ENCODE peak calls at places on chromosomes 7 and 10, in ten cellular contexts. X is PC-3; K is transverse colon; L is fibroblast of lung; I is heart right ventricle; Z is DND-41; A is kidney; R is suprapubic skin; G is tibial artery; C is CD8-positive, alpha-beta T cell. S is an unnamed sample. For H3K4me1 and H3K9me3, the result is how much of the 10 kb centered on the place peaks cover.

GRCh38 chr10:25875555-25876165 is 58.4 kb upstream of the MYO3A start:
- DNase-seq in G (peak), R (no peak), Z (peak), X (peak), I (peak), K (peak), L (peak), C (peak), A (no peak), S (no peak)

GRCh38 chr10:22477365-22478287 is 132.3 kb downstream of the SPAG6 start:
- DNase-seq in L (no peak), Z (no peak), K (no peak), C (no peak), X (no peak), G (no peak), A (no peak), I (no peak), R (no peak), S (no peak)

GRCh38 chr10:62248465-62248864 is 20.2 kb downstream of the RTKN2 start:
- DNase-seq in X (peak), A (no peak), K (no peak), I (no peak), Z (no peak), C (no peak), R (no peak), L (peak), G (no peak), S (no peak)

GRCh38 chr7:107847168-107847835 is 43.7 kb upstream of the DLD start:
- DNase-seq in R (no peak), L (no peak), Z (no peak), I (no peak), A (no peak), C (no peak), G (no peak), X (no peak), K (no peak), S (no peak)

GRCh38 chr7:479115-479947 is 40.3 kb downstream of the PDGFA start:
- DNase-seq in K (no peak), L (no peak), I (no peak), Z (no peak), C (no peak), A (peak), X (no peak), G (peak), R (no peak), S (no peak)

GRCh38 chr10:127462643-127463295 is 86.3 kb upstream of the NPS start:
- DNase-seq in A (no peak), K (no peak), Z (no peak), C (no peak), G (no peak), I (no peak), L (no peak), R (no peak), X (no peak), S (no peak)

GRCh38 chr7:129169171-129169643 is 19.2 kb upstream of the SMO start:
- DNase-seq in L (peak), R (no peak), A (peak), K (peak), G (no peak), Z (no peak), I (peak), X (no peak), C (no peak), S (peak)

GRCh38 chr10:71262817-71263216 is 50.4 kb downstream of the UNC5B start:
- DNase-seq in C (no peak), X (no peak), Z (no peak), A (no peak), R (no peak), I (no peak), G (no peak), L (no peak), K (peak), S (peak)

GRCh38 chr7:148950806-148951205 is 66.7 kb upstream of the EZH2 start:
- DNase-seq in G (no peak), I (no peak), K (no peak), C (no peak), A (no peak), Z (no peak), X (no peak), R (no peak), L (no peak), S (no peak)

GRCh38 chr7:20954711-20955641 is 168.3 kb upstream of the SP8 start:
- DNase-seq in X (no peak), C (no peak), L (no peak), G (no peak), I (no peak), K (no peak), Z (no peak), A (no peak), R (no peak), S (no peak)

GRCh38 chr10:101052285-101052684 is 9.5 kb upstream of the KAZALD1 start:
- DNase-seq in G (peak), R (no peak), X (peak), L (peak), A (peak), C (no peak), I (no peak), Z (no peak), K (no peak), S (peak)

GRCh38 chr7:105691029-105691691 is 109.9 kb upstream of the EFCAB10 start:
- DNase-seq in X (peak), G (no peak), K (peak), A (no peak), I (no peak), R (no peak), L (peak), Z (peak), C (peak), S (peak)

GRCh38 chr10:46550076-46550790 is 6.2 kb downstream of the GPRIN2 start:
- DNase-seq in C (no peak), Z (peak), R (peak), L (no peak), G (peak), X (no peak), I (no peak), K (peak), A (peak), S (peak)

GRCh38 chr7:137791947-137792346 is 54.8 kb downstream of the DGKI start:
- DNase-seq in I (no peak), G (no peak), A (no peak), R (no peak), C (no peak), L (no peak), Z (no peak), X (no peak), K (no peak), S (no peak)

GRCh38 chr7:91668217-91668616 is 212.3 kb downstream of the MTERF1 start:
- DNase-seq in X (no peak), Z (no peak), C (no peak), K (no peak), R (no peak), G (no peak), A (no peak), I (no peak), L (no peak), S (no peak)

GRCh38 chr7:46830-47140 is 145.6 kb upstream of the FAM20C start:
- DNase-seq in G (no peak), Z (no peak), R (peak), A (no peak), C (no peak), L (no peak), K (peak), I (no peak), X (no peak), S (peak)

GRCh38 chr10:101507828-101508227 is 80.2 kb downstream of the POLL start:
- DNase-seq in G (no peak), Z (no peak), K (no peak), A (no peak), L (no peak), C (no peak), X (no peak), R (no peak), I (no peak), S (no peak)

GRCh38 chr7:2100278-2101205 is 132.2 kb downstream of the MAD1L1 start:
- DNase-seq in K (no peak), C (no peak), G (no peak), Z (peak), L (no peak), I (no peak), R (no peak), X (peak), A (no peak), S (no peak)

GRCh38 chr10:101301111-101301731 is 52.7 kb upstream of the BTRC start:
- DNase-seq in A (no peak), C (no peak), I (no peak), K (peak), L (peak), R (no peak), G (no peak), Z (peak), X (peak), S (peak)

GRCh38 chr10:49817845-49818244 is 55.7 kb upstream of the OGDHL start:
- DNase-seq in Z (no peak), R (no peak), K (no peak), L (no peak), G (no peak), X (no peak), I (no peak), C (no peak), A (no peak), S (no peak)

GRCh38 chr7:41148521-41148951 is 554.4 kb downstream of the INHBA start:
- DNase-seq in G (no peak), I (no peak), X (peak), K (no peak), C (no peak), L (peak), A (no peak), R (no peak), Z (no peak), S (peak)

GRCh38 chr7:131625817-131626372 is 69.5 kb upstream of the PODXL start:
- DNase-seq in C (no peak), L (peak), I (peak), G (no peak), R (no peak), K (no peak), A (peak), X (peak), Z (no peak), S (peak)

GRCh38 chr7:18475488-18475887 is 20.1 kb upstream of the HDAC9 start:
- DNase-seq in L (no peak), Z (no peak), G (no peak), C (no peak), K (no peak), I (no peak), R (no peak), A (no peak), X (no peak), S (no peak)

GRCh38 chr10:60974463-60975149 is 30.6 kb upstream of the RHOBTB1 start:
- DNase-seq in R (no peak), A (no peak), X (peak), Z (no peak), I (no peak), G (no peak), K (no peak), C (no peak), L (peak), S (no peak)

GRCh38 chr7:1597361-1597760 is 27.5 kb upstream of the PSMG3 start:
- DNase-seq in X (no peak), L (no peak), Z (no peak), I (no peak), A (no peak), R (no peak), K (no peak), G (no peak), C (no peak), S (peak)

GRCh38 chr7:128247108-128247507 is 6.0 kb downstream of the LEP start:
- DNase-seq in Z (no peak), X (no peak), K (no peak), R (no peak), G (no peak), I (no peak), C (no peak), A (no peak), L (no peak), S (no peak)

GRCh38 chr7:148605350-148605749 is 14.8 kb downstream of the C7orf33 start:
- DNase-seq in R (no peak), A (no peak), C (no peak), I (no peak), K (no peak), Z (no peak), L (no peak), X (no peak), G (no peak), S (no peak)

GRCh38 chr10:93070378-93071176 is 3.1 kb upstream of the CYP26A1 start:
- DNase-seq in A (no peak), R (no peak), I (no peak), X (no peak), L (no peak), K (no peak), C (no peak), Z (no peak), G (no peak), S (peak)

GRCh38 chr10:102988404-102989314 is 70.6 kb downstream of the CNNM2 start:
- DNase-seq in C (no peak), I (no peak), Z (no peak), K (no peak), G (no peak), L (peak), X (peak), R (no peak), A (no peak), S (peak)

GRCh38 chr7:18792866-18793595 is 297.5 kb downstream of the HDAC9 start:
- DNase-seq in G (no peak), I (no peak), X (no peak), Z (no peak), L (peak), C (no peak), K (no peak), A (no peak), R (no peak), S (peak)

GRCh38 chr7:73650524-73650923 is 17.1 kb upstream of the VPS37D start:
- DNase-seq in X (no peak), R (no peak), I (no peak), L (no peak), G (no peak), K (no peak), A (peak), C (no peak), Z (no peak), S (no peak)

GRCh38 chr10:38007551-38007950 is 2.9 kb upstream of the ZNF33A start:
- DNase-seq in I (no peak), X (no peak), R (no peak), L (no peak), C (no peak), Z (no peak), G (no peak), K (no peak), A (no peak), S (no peak)

GRCh38 chr10:131885391-131886165 is 15.2 kb upstream of the PPP2R2D start:
- DNase-seq in I (peak), G (peak), R (no peak), C (peak), Z (peak), K (peak), X (peak), L (peak), A (peak), S (peak)
- H3K27ac ChIP-seq in I (no peak), G (no peak), R (no peak), C (no peak), Z (no peak), K (no peak), X (no peak), L (no peak), A (no peak), S (no peak)

DNA sequence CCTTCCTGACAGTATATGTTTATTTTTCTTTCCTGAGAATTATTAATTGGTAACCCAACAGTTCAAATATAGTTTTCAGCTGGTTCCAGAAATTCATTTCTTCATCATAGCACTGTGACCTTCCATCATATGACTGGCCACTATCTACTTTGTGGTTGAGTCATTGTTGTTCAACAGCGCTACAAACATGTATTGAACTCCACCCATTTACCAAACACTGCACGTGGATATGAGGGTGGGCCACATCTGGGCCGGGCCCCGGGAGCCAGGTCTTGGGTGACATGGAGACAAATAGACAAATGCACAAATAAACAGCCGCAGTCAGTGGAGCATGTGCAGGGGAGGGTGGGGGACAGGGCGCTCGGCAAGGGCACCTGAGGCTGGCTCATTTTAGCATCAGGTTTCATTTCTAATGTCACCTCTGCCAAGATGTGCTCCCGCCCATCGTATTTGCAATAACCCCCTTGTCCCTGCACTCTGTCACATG is 24.0 kb upstream of the EEPD1 start:
- DNase-seq in A (peak), Z (no peak), G (peak), K (peak), L (peak), I (no peak), X (peak), C (no peak), R (no peak), S (no peak)
- H3K4me1 ChIP-seq in A (under half), Z (under half), G (under half), K (under half), L (under half), I (under half), X (under half), C (under half), R (half or more), S (under half)

DNA sequence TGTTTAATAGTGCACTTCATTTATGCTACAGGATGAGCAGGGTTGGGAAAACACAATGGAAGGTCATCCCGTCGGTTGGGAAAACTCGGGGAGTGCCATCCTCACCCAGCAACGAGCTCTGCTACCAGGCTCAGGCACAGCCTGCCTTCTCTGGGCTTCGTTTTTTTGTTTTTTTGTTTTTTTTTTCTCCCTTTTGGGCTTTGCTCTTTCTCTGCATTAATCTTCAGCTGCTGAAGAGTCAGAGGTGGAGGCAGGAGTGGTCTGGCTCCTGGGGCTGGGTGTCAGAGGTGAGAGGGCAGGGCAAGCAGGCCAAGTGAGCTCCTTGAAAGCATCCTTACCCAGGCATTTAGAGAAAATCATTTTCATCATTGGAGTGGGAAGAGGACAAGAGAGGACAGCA is 11.5 kb downstream of the ZNF3 start:
- DNase-seq in Z (no peak), I (no peak), K (no peak), G (no peak), A (no peak), R (no peak), L (no peak), X (no peak), C (no peak), S (no peak)
- H3K9me3 ChIP-seq in Z (under half), I (under half), K (under half), G (under half), A (under half), R (under half), L (under half), X (under half), C (under half), S (under half)

GRCh38 chr7:78095549-78095948 is 297.0 kb downstream of the PHTF2 start:
- DNase-seq in I (no peak), G (no peak), C (no peak), K (no peak), X (no peak), R (no peak), A (no peak), L (peak), Z (no peak), S (peak)

GRCh38 chr7:78099715-78100477 is 301.3 kb downstream of the PHTF2 start:
- DNase-seq in G (no peak), X (peak), R (no peak), K (no peak), I (no peak), Z (no peak), L (peak), A (no peak), C (no peak), S (peak)
- H3K27ac ChIP-seq in G (peak), X (no peak), R (no peak), K (no peak), I (no peak), Z (no peak), L (no peak), A (no peak), C (no peak), S (peak)

GRCh38 chr7:116708248-116708647 is 36.3 kb downstream of the MET start:
- DNase-seq in I (no peak), K (no peak), R (no peak), G (no peak), Z (no peak), C (no peak), A (no peak), L (peak), X (no peak), S (no peak)

GRCh38 chr7:116707289-116707688 is 35.3 kb downstream of the MET start:
- DNase-seq in C (no peak), Z (no peak), K (no peak), A (no peak), R (no peak), G (no peak), L (no peak), I (no peak), X (no peak), S (no peak)

GRCh38 chr7:116710764-116711452 is 38.9 kb downstream of the MET start:
- DNase-seq in K (no peak), G (no peak), R (no peak), A (no peak), L (no peak), C (no peak), Z (no peak), I (no peak), X (peak), S (no peak)

GRCh38 chr7:116708861-116709260 is 36.9 kb downstream of the MET start:
- DNase-seq in G (no peak), C (no peak), L (no peak), K (no peak), Z (no peak), R (no peak), I (no peak), X (no peak), A (no peak), S (no peak)

DNA sequence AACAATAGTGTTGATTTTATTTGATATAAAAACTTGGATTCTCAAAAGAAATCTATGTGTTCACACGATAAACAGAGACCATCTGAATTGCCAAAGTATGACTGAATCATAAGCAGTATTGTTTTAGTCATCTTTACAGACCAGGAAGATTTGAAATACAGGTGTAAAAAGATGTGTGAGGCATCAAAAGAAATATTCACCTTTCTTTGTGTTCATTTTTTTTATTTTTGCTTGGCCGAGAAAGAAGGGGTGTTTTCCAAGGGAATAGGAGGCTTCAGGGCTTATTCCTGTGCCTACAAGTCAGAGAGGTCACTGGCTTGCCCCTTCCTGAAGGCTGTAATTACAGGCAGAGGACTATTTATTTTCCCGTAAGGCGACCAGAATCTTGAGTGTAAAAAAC is 37.3 kb downstream of the MET start:
- DNase-seq in Z (no peak), X (no peak), I (no peak), R (no peak), A (no peak), L (no peak), K (no peak), G (no peak), C (no peak), S (no peak)
- H3K4me1 ChIP-seq in Z (under half), X (half or more), I (under half), R (under half), A (under half), L (under half), K (under half), G (under half), C (under half), S (half or more)

GRCh38 chr7:57399251-57399940 is 50.6 kb upstream of the ZNF716 start:
- DNase-seq in I (no peak), G (no peak), C (no peak), L (no peak), X (no peak), A (peak), K (no peak), R (no peak), Z (no peak), S (no peak)

GRCh38 chr7:57403601-57404342 is 46.2 kb upstream of the ZNF716 start:
- DNase-seq in G (peak), C (no peak), X (peak), Z (no peak), A (peak), I (peak), L (no peak), K (no peak), R (no peak), S (no peak)

GRCh38 chr7:57398548-57398947 is 51.4 kb upstream of the ZNF716 start:
- DNase-seq in X (no peak), L (no peak), K (no peak), I (no peak), C (no peak), Z (no peak), A (peak), G (no peak), R (no peak), S (no peak)

GRCh38 chr7:57399972-57400371 is 50.0 kb upstream of the ZNF716 start:
- DNase-seq in L (no peak), X (no peak), R (no peak), Z (no peak), I (no peak), G (no peak), K (no peak), A (peak), C (no peak), S (no peak)

DNA sequence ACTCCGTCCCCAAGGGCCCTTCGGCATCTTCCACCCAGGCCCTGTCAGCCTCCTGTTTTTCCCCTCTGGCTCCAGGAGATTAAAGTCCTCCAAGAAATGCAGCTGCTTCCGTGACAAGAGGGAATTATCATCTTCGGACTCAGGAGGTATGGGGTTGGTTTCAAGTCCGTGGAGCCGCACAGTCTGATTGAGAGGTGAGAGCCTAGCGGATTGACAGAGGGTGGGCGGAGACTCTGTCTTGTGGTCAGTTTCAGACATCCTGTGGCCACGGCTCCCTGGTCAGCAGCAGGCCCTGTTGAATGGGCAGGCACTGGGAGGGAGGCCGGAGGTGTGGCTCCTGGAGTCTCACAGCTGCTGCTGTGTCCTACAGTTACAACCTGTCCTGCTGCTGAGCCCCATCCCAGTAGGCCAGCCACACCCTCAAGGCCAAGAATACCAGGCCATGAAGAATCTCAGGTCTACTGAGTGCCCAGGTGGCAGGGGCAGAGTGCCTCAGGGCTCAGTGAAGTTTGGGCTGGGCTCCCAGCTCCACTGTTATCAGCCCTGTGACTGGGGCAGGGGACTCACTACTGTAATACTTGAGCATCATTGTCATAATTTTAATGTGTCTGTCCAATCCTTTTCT is 49.3 kb upstream of the ZNF716 start:
- DNase-seq in R (no peak), A (peak), K (no peak), Z (no peak), I (no peak), X (no peak), L (no peak), C (no peak), G (no peak), S (no peak)
- H3K9me3 ChIP-seq in R (under half), A (under half), K (under half), Z (under half), I (half or more), X (under half), L (under half), C (under half), G (under half), S (under half)

S was measured in osteoblast.